ENCODE peak calls at places on chromosome 17, in five cellular contexts. P is foreskin keratinocyte, F is choroid plexus epithelial cell, G is GM10248, E is kidney epithelial cell. I is an unnamed sample.

GRCh38 chr17:69060835-69061234 is at the start of gene ABCA9:
- DNase-seq in P (no peak), F (peak; percentile 96), G (no peak), E (peak; percentile 35), I (no peak)

GRCh38 chr17:62807812-62808575 is at the start of gene MARCHF10:
- DNase-seq in P (no peak), F (no peak), G (peak; percentile 69), E (no peak), I (no peak)

GRCh38 chr17:21390294-21390693 is 14.1 kb downstream of the KCNJ12 start:
- DNase-seq in P (no peak), F (no peak), G (no peak), E (no peak), I (no peak)

GRCh38 chr17:41024702-41025101 is 2.3 kb downstream of the KRTAP1-5 start:
- DNase-seq in P (no peak), F (peak; percentile 14), G (no peak), E (no peak), I (no peak)

GRCh38 chr17:69473801-69474170 is 59.3 kb downstream of the MAP2K6 start:
- DNase-seq in P (peak; percentile 59), F (peak; percentile 41), G (no peak), E (no peak), I (peak; percentile 36)

GRCh38 chr17:9363440-9364350 is 211.9 kb downstream of the STX8 start:
- DNase-seq in P (peak; percentile 47), F (peak; percentile 69), G (no peak), E (no peak), I (no peak)

GRCh38 chr17:40079545-40079944 is 16.8 kb downstream of the THRA start:
- DNase-seq in P (no peak), F (no peak), G (no peak), E (no peak), I (no peak)

GRCh38 chr17:71926746-71927398 is 193.9 kb upstream of the SOX9 start:
- DNase-seq in P (no peak), F (no peak), G (no peak), E (peak; percentile 74), I (no peak)

GRCh38 chr17:27544350-27545131 is 86.4 kb upstream of the LGALS9 start:
- DNase-seq in P (peak; percentile 26), F (peak; percentile 94), G (peak; percentile 85), E (no peak), I (no peak)

GRCh38 chr17:67434061-67434525 is 57.0 kb downstream of the PITPNC1 start:
- DNase-seq in P (no peak), F (no peak), G (no peak), E (no peak), I (no peak)

GRCh38 chr17:309361-309888 is 43.2 kb downstream of the RPH3AL start:
- DNase-seq in P (no peak), F (peak; percentile 20), G (no peak), E (no peak), I (no peak)

GRCh38 chr17:78133971-78134898 is 3.7 kb downstream of the TMC8 start:
- DNase-seq in P (no peak), F (peak; percentile 63), G (peak; percentile 72), E (no peak), I (no peak)

GRCh38 chr17:65172511-65173136 is 35.5 kb downstream of the RGS9 start:
- DNase-seq in P (no peak), F (no peak), G (no peak), E (no peak), I (no peak)

GRCh38 chr17:38893113-38893512 is 23.3 kb downstream of the LASP1 start:
- DNase-seq in P (no peak), F (no peak), G (no peak), E (no peak), I (no peak)

GRCh38 chr17:17514993-17515920 is 19.1 kb upstream of the RASD1 start:
- DNase-seq in P (no peak), F (peak; percentile 24), G (no peak), E (peak; percentile 76), I (no peak)

GRCh38 chr17:75509528-75510258 is 5.6 kb downstream of the CASKIN2 start:
- DNase-seq in P (no peak), F (no peak), G (no peak), E (no peak), I (no peak)

GRCh38 chr17:4949321-4950074 is 1.2 kb upstream of the PFN1 start:
- DNase-seq in P (peak; percentile 86), F (peak; percentile 84), G (peak; percentile 87), E (no peak), I (no peak)

DNA sequence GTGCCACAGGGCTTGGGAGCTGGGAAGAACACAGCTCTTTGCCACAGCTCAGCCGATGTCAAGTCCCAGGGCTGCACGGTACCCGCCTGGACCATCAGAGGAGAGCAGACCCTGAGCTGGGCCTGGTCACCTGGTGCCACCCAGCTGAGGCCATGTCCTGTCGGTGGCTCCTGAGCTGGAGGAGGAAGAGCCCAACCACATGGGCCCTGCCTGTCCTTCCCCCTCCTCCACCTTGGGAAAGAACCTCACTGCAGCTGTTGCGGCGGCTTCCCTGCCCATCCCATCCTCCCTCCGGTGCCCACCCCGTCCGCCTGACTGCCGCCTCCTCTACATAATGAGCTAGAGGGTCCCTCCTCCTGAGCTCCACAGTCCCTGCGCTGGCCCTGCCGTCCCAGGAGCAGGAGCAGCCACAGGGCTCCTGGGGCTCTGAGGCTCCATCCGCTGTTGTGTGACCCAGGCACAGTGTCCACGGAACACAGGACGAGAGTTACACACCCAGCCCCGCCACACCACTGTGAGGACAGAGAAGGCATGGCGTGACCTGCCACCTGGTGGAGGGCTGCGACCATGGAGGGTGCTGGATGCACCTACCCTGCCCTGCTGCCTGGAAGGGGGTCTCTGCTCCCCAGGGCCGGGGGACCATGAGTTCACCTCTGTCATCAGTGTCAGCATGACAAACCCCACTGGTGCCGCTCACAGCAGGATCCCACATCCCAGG is 21.4 kb upstream of the CHMP6 start:
- DNase-seq in P (no peak), F (peak; percentile 28), G (peak; percentile 82), E (no peak), I (no peak)
- TF ChIP-seq CTCF in P (peak; percentile 63), F (peak; percentile 62), G (peak; percentile 60), E (peak; percentile 58), I (peak; percentile 51)

DNA sequence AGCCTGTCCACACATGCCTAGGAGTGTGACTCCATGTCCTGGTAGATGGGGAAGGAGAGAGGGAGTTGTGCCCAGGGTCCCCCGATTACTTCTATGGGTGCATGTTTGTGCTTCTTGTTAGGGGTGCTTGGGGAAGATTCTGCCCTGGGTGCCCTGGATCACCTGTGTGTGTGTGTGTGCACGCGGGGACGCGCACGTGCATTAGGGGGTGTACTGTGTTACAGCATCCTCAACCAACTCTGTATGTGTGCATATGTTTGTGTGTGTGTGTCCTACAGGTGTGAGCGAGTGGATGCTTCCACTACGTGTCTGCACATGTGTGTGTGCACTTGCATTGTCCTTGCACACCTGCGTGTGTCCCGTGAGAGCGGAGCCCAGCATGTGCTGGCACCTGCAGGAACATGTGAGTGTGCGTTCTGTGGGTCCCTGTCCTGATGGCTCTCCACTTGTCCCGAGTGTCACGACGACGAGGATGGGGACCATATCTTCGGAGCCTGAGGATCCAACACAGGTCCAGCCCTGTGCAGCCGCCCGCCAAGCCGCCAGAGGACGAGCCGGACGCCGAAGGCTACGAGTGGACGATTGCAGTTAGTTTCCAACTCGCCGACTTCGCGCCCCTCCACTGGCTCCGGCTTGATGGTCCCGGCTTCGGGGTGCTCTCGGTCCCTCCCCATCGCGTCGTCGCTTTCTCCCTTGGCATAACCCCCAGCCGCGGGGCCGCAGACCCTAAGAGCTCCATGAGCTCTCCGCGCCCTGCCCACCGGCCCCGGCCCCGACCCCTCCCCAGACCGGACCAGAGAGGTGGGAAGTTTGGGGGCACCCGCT is 6.0 kb upstream of the TBC1D3B start:
- DNase-seq in P (peak; percentile 5), F (peak; percentile 28), G (no peak), E (no peak), I (no peak)
- TF ChIP-seq CTCF in P (no peak), F (peak; percentile 24), G (no peak), E (no peak), I (no peak)

DNA sequence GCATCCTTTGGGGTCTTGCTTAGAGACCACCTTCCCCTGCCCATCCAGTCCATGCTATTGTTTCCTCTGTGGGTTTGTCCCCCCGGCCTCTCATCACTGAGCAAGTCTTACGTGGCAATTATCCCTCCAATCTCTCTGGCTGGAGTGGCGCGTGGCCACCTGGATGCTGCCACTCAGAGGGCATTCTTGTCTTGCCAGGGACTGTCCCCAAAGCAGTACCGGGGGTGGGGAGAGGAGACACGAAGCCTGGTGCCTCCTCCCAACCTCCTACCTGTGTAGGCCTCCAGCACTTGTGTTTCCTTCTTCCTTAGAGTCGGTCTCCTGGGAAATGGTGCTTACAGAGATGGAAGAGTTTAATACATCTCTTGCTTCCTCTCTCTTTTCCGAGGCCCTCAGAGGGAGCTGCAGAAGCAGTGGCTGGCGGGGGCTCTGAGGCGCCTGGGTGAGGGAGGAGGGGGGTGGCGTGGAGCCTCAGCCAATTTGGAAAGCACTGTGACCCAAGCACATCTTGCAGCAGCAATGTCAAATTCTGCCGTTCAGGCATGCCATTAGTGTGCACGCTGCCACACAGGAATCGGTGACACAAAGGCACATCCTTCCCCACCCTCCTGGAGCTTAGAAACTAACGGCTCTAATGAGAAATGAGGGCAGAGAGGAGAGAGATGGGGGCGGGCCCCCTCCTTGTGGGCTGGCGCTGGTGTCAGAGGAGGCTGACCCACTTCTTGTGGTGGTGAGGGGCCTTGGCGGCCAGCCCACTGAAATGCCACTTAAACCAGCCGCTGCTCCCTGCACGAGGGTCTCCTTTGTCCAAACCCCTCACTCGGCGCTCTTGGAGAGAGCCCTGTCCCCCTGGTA is 95.0 kb downstream of the RTN4RL1 start:
- DNase-seq in P (no peak), F (no peak), G (no peak), E (no peak), I (no peak)
- TF ChIP-seq CTCF in P (no peak), F (no peak), G (no peak), E (no peak), I (no peak)

DNA sequence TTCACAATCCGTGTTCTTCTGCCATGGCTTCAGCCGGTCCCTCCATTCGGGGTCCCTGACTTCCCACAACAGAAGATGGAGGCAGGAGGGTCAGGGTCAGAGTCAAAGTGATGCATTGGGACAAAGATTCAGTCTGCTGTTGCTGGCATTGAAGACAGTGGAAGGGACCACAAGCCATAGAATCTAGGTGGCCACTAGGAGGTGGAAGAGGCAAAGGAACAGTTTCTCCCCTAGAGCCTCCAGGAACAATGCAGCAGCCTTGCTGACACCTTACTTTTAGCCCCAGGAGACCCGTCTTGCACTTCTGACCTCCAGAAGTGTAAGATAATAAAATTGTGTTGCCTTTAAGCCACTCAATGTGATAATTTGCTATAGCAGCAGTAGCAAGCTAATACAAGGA is 55.9 kb downstream of the MFSD11 start:
- DNase-seq in P (no peak), F (peak; percentile 53), G (no peak), E (no peak), I (no peak)
- TF ChIP-seq CTCF in P (peak; percentile 70), F (peak; percentile 71), G (peak; percentile 42), E (peak; percentile 38), I (peak; percentile 58)

DNA sequence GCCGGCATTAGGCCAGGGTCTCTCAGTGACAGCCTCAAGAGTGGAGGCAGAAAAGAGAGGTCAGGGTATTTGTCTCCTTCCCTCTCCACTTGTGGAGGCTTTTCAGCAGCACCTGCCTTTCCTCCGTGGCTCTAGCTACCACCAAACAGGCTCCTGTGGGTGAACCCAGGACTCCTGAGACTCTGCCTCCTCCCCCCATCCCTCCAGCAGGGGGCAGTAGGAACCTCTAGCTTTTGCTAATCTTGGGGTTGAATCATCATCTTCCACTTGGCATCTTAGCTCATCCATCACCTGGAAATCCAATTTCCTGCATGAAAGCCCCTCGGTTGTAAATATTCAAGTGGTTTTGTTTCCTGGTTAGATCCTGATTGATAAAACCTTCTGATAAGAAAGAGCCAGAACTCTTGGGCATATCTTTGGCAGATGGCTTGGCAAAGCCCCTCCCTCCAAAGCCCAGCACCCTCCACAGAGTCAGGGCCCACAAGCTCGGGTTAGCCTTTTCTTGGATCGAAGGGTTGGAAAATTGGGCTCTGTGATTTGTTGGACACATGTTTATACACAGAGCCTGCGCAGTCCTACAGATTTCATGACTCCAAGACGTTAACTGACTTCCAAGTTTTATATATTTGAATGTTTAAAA is 322.1 kb downstream of the MAP2K4 start:
- DNase-seq in P (no peak), F (peak; percentile 45), G (peak; percentile 52), E (no peak), I (peak; percentile 9)
- TF ChIP-seq CTCF in P (peak; percentile 22), F (peak; percentile 73), G (peak; percentile 30), E (peak; percentile 34), I (peak; percentile 62)

GRCh38 chr17:81715872-81716673 is 4.0 kb downstream of the SLC25A10 start:
- DNase-seq in P (no peak), F (no peak), G (no peak), E (no peak), I (no peak)
- TF ChIP-seq CTCF in P (peak; percentile 27), F (no peak), G (no peak), E (no peak), I (no peak)